ENCODE peak calls at places on chromosomes 7 and 10, in six cellular contexts. K, I, G, P, U and L are unnamed samples.
A peak's percentile ranks its signal among the peaks of the same experiment; 100 is the strongest.

GRCh38 chr10:5447611-5448071 is 35.3 kb downstream of the NET1 start:
- DNase-seq in U (no peak), P (peak; percentile 63), G (peak; percentile 33), I (no peak), K (no peak), L (no peak)

GRCh38 chr10:29131952-29132820 is 156.7 kb upstream of the LYZL1 start:
- DNase-seq in G (no peak), I (peak; percentile 59), U (peak; percentile 27), K (no peak), P (no peak), L (peak; percentile 67)

GRCh38 chr10:55144001-55144400 is 343.0 kb upstream of the PCDH15 start:
- DNase-seq in K (no peak), G (no peak), U (no peak), I (no peak), P (no peak), L (no peak)

GRCh38 chr10:61902448-61903183 is 1.1 kb downstream of the ARID5B start:
- DNase-seq in P (peak; percentile 76), U (peak; percentile 23), I (peak; percentile 64), K (peak; percentile 52), G (peak; percentile 65), L (peak; percentile 47)

GRCh38 chr7:132243463-132243862 is 332.8 kb downstream of the PLXNA4 start:
- DNase-seq in U (no peak), K (no peak), I (no peak), G (no peak), P (no peak), L (no peak)

GRCh38 chr7:94190599-94191061 is 186.5 kb upstream of the BET1 start:
- DNase-seq in G (no peak), U (no peak), K (peak; percentile 53), P (no peak), I (no peak), L (no peak)

GRCh38 chr10:114491419-114491818 is 87.1 kb upstream of the AFAP1L2 start:
- DNase-seq in K (no peak), P (no peak), I (peak; percentile 69), U (no peak), G (no peak), L (peak; percentile 90)

GRCh38 chr10:52442576-52442975 is 128.5 kb downstream of the DKK1 start:
- DNase-seq in I (no peak), K (no peak), P (no peak), U (no peak), G (no peak), L (no peak)

GRCh38 chr10:58356756-58357155 is 21.9 kb downstream of the UBE2D1 start:
- DNase-seq in I (no peak), K (no peak), U (no peak), P (no peak), G (no peak), L (no peak)

GRCh38 chr7:76225379-76225778 is 23.7 kb downstream of the SRRM3 start:
- DNase-seq in U (peak; percentile 15), I (no peak), K (peak; percentile 43), P (peak; percentile 11), G (peak; percentile 88), L (no peak)

GRCh38 chr10:109067051-109067450 is 856.3 kb downstream of the XPNPEP1 start:
- DNase-seq in P (no peak), G (no peak), K (no peak), U (no peak), I (no peak), L (no peak)

GRCh38 chr10:129963076-129963830 is 821 bp downstream of the EBF3 start:
- DNase-seq in I (peak; percentile 61), G (peak; percentile 78), P (no peak), U (no peak), K (no peak), L (peak; percentile 77)

GRCh38 chr7:2626498-2627117 is 5.2 kb upstream of the TTYH3 start:
- DNase-seq in K (no peak), I (no peak), P (no peak), G (no peak), U (peak; percentile 64), L (peak; percentile 60)

GRCh38 chr10:109593686-109594085 is 329.6 kb downstream of the XPNPEP1 start:
- DNase-seq in K (no peak), P (no peak), G (peak; percentile 9), U (no peak), I (no peak), L (no peak)

GRCh38 chr7:16086743-16087142 is 334.6 kb downstream of the CRPPA start:
- DNase-seq in U (no peak), G (no peak), K (no peak), P (no peak), I (no peak), L (no peak)

GRCh38 chr10:124741281-124741921 is 2.8 kb downstream of the FAM53B start:
- DNase-seq in G (peak; percentile 92), I (peak; percentile 93), U (peak; percentile 85), K (peak; percentile 65), P (peak; percentile 75), L (peak; percentile 95)

GRCh38 chr10:122476034-122476695 is 14.8 kb downstream of the HTRA1 start:
- DNase-seq in I (no peak), U (no peak), G (no peak), K (no peak), P (no peak), L (no peak)

GRCh38 chr10:122473116-122473515 is 11.8 kb downstream of the HTRA1 start:
- DNase-seq in U (no peak), P (no peak), G (no peak), K (no peak), I (no peak), L (no peak)

GRCh38 chr10:122474145-122474739 is 12.9 kb downstream of the HTRA1 start:
- DNase-seq in K (no peak), U (peak; percentile 36), P (no peak), G (no peak), I (no peak), L (no peak)

GRCh38 chr10:122475581-122475980 is 14.2 kb downstream of the HTRA1 start:
- DNase-seq in I (no peak), G (peak; percentile 77), K (no peak), P (no peak), U (no peak), L (no peak)

GRCh38 chr10:122475130-122475529 is 13.8 kb downstream of the HTRA1 start:
- DNase-seq in U (peak; percentile 67), I (peak; percentile 82), K (no peak), G (no peak), P (no peak), L (peak; percentile 94)
- H3K27ac ChIP-seq in U (no peak overlapping the region), I (peak overlapping the region; percentile 60), K (no peak overlapping the region), G (no peak overlapping the region), P (no peak overlapping the region), L (peak overlapping the region; percentile 9)

GRCh38 chr7:30470783-30471182 is 7.8 kb downstream of the NOD1 start:
- DNase-seq in G (no peak), K (no peak), U (peak; percentile 64), P (no peak), I (peak; percentile 84), L (no peak)

GRCh38 chr7:30471205-30471604 is 7.4 kb downstream of the NOD1 start:
- DNase-seq in I (peak; percentile 61), G (no peak), K (no peak), P (no peak), U (peak; percentile 36), L (no peak)

GRCh38 chr7:30473393-30473775 is 5.2 kb downstream of the NOD1 start:
- DNase-seq in U (no peak), I (peak; percentile 51), G (no peak), P (no peak), K (no peak), L (no peak)

GRCh38 chr7:30472771-30473392 is 5.7 kb downstream of the NOD1 start:
- DNase-seq in G (no peak), U (no peak), P (no peak), I (peak; percentile 58), K (peak; percentile 24), L (peak; percentile 43)

DNA sequence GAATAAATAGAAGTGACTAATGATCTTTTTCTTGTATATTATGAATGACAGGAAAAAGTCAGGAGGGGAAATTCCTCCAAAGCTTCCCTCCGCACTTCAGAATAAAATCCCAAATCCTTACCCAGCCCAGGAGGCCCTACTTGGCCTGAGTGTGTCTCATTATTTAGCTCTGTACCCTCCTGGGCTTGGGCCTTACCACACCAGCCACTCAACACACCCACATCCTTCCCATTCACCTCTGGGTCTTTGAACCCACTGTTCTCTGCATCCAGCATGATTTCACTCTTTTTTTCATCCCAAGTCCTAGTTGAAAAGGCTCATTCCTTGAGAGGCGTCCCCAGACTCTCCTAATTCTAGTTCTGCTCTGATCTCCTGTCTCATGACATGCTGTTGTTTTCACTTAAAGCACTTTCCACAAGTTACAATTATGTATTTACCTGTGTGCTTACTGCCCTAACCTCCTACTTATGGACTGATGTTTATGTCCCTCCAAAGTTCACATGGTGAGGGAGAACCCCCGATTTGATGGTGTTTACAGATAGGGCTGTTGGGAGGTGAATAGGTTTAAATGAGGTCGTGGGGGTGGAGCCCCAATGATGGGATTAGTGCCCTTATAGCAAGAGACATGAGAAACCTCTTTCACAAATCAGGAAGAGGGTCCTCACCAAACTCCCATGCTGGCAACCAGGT is 6.4 kb downstream of the NOD1 start:
- DNase-seq in P (no peak), K (no peak), G (no peak), U (no peak), I (peak; percentile 26), L (no peak)
- H3K4me1 ChIP-seq in P (peaks cover 24% of the 10 kb centered on the region), K (peaks cover 13% of the 10 kb centered on the region), G (peaks cover 20% of the 10 kb centered on the region), U (peaks cover 48% of the 10 kb centered on the region), I (no peaks in the 10 kb centered on the region), L (peaks cover 47% of the 10 kb centered on the region)

GRCh38 chr10:122306282-122306681 is 35.2 kb downstream of the BTBD16 start:
- DNase-seq in P (no peak), G (no peak), K (no peak), I (peak; percentile 30), U (no peak), L (no peak)
- H3K9me3 ChIP-seq in P (no peaks in the 10 kb centered on the region), G (no peaks in the 10 kb centered on the region), K (no peaks in the 10 kb centered on the region), I (no peaks in the 10 kb centered on the region), U (no peaks in the 10 kb centered on the region), L (no peaks in the 10 kb centered on the region)

GRCh38 chr10:101229275-101230184 is at the start of gene LBX1:
- DNase-seq in G (peak; percentile 80), K (no peak), P (no peak), I (no peak), U (no peak), L (no peak)

GRCh38 chr10:101231912-101232689 is 2.8 kb upstream of the LBX1 start:
- DNase-seq in G (no peak), P (no peak), I (no peak), U (no peak), K (no peak), L (no peak)

GRCh38 chr10:101230185-101230917 is 1.1 kb upstream of the LBX1 start:
- DNase-seq in G (no peak), K (no peak), I (no peak), P (no peak), U (no peak), L (no peak)

GRCh38 chr10:101228682-101229274 is 485 bp downstream of the LBX1 start:
- DNase-seq in I (no peak), P (no peak), G (peak; percentile 72), U (no peak), K (no peak), L (no peak)

DNA sequence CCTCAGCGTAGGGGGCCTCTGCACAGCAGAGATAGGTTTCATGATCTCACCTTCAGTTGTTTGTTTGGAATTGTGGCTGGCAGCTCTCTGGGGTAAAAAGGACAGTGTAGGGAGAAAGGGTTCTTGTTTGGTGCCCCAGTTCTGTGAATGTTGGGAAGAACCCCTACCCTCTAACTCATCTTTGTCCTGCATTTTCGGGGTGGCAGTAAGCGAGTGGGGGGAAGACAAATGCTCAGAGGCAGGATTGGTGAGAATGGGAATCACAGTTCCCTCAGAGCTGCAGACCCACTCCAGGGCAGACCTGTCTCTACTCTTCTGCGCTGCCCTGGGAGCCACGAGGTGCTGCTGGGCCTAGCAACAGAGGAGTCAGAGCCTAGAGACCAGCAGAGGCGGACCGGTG is 1.8 kb upstream of the LBX1 start:
- DNase-seq in I (no peak), P (no peak), K (no peak), G (no peak), U (no peak), L (no peak)
- H3K27ac ChIP-seq in I (no peak overlapping the region), P (no peak overlapping the region), K (no peak overlapping the region), G (no peak overlapping the region), U (no peak overlapping the region), L (no peak overlapping the region)